ENCODE peak calls at places on chromosome 13, in four cellular contexts. J is IMR-90, B is neuronal stem cell, N is H9. C is an unnamed sample.

GRCh38 chr13:110509478-110509926 is 52.0 kb downstream of the RAB20 start:
- DNase-seq in J (peak; percentile 41), B (no peak), N (no peak), C (no peak)

GRCh38 chr13:48839171-48839570 is 136.5 kb upstream of the FNDC3A start:
- DNase-seq in J (no peak), B (no peak), N (no peak), C (no peak)

GRCh38 chr13:40666905-40667621 is 622 bp upstream of the FOXO1 start:
- DNase-seq in J (no peak), B (peak; percentile 69), N (no peak), C (peak; percentile 75)

GRCh38 chr13:40101708-40102359 is 446.4 kb downstream of the COG6 start:
- DNase-seq in J (no peak), B (no peak), N (no peak), C (no peak)

GRCh38 chr13:109400192-109400591 is 386.2 kb downstream of the IRS2 start:
- DNase-seq in J (no peak), B (no peak), N (peak; percentile 36), C (peak; percentile 25)

GRCh38 chr13:31334547-31334946 is 134.8 kb downstream of the B3GLCT start:
- DNase-seq in J (no peak), B (no peak), N (no peak), C (no peak)

GRCh38 chr13:96984061-96984508 is 10.2 kb downstream of the OXGR1 start:
- DNase-seq in J (no peak), B (no peak), N (peak; percentile 53), C (peak; percentile 90)

GRCh38 chr13:46166947-46167610 is 14.9 kb downstream of the LCP1 start:
- DNase-seq in J (no peak), B (no peak), N (no peak), C (no peak)

GRCh38 chr13:40352807-40353562 is 313.5 kb downstream of the FOXO1 start:
- DNase-seq in J (no peak), B (no peak), N (no peak), C (no peak)

GRCh38 chr13:40031031-40031430 is 375.6 kb downstream of the COG6 start:
- DNase-seq in J (peak; percentile 16), B (no peak), N (no peak), C (no peak)

GRCh38 chr13:77515785-77516184 is 19.7 kb upstream of the SCEL start:
- DNase-seq in J (no peak), B (no peak), N (no peak), C (no peak)

GRCh38 chr13:111948281-111948680 is 118.7 kb upstream of the SOX1 start:
- DNase-seq in J (no peak), B (no peak), N (no peak), C (no peak)

GRCh38 chr13:114144606-114145244 is 12.3 kb upstream of the RASA3 start:
- DNase-seq in J (no peak), B (no peak), N (no peak), C (no peak)

GRCh38 chr13:51881296-51881695 is 19.5 kb downstream of the CCDC70 start:
- DNase-seq in J (no peak), B (no peak), N (no peak), C (no peak)

GRCh38 chr13:30125422-30126073 is 181.8 kb downstream of the KATNAL1 start:
- DNase-seq in J (peak; percentile 94), B (no peak), N (no peak), C (no peak)

GRCh38 chr13:46372071-46372470 is 15.0 kb downstream of the RUBCNL start:
- DNase-seq in J (no peak), B (no peak), N (no peak), C (no peak)

GRCh38 chr13:25215253-25215575 is 43.1 kb upstream of the AMER2 start:
- DNase-seq in J (no peak), B (no peak), N (no peak), C (no peak)

GRCh38 chr13:50810998-50811397 is 32.5 kb downstream of the DLEU7 start:
- DNase-seq in J (no peak), B (no peak), N (no peak), C (no peak)

GRCh38 chr13:110942248-110942981 is 27.5 kb upstream of the ANKRD10 start:
- DNase-seq in J (peak; percentile 44), B (no peak), N (no peak), C (peak; percentile 32)

GRCh38 chr13:26497991-26498423 is 59.5 kb upstream of the WASF3 start:
- DNase-seq in J (peak; percentile 96), B (no peak), N (no peak), C (no peak)

GRCh38 chr13:49214917-49215376 is 5.2 kb upstream of the MLNR start:
- DNase-seq in J (peak; percentile 6), B (no peak), N (peak; percentile 76), C (no peak)

GRCh38 chr13:98796191-98796590 is 43.7 kb upstream of the SLC15A1 start:
- DNase-seq in J (no peak), B (no peak), N (no peak), C (no peak)

GRCh38 chr13:81929988-81930387 is 1589.1 kb upstream of the SPRY2 start:
- DNase-seq in J (no peak), B (peak; percentile 18), N (peak; percentile 25), C (no peak)

GRCh38 chr13:111115051-111115840 is at the start of gene ARHGEF7:
- DNase-seq in J (no peak), B (peak; percentile 43), N (no peak), C (peak; percentile 68)

GRCh38 chr13:46176756-46177155 is 5.2 kb downstream of the LCP1 start:
- DNase-seq in J (no peak), B (no peak), N (no peak), C (no peak)

GRCh38 chr13:39942901-39943273 is 287.4 kb downstream of the COG6 start:
- DNase-seq in J (peak; percentile 57), B (peak; percentile 64), N (peak; percentile 87), C (peak; percentile 91)

GRCh38 chr13:49560270-49561063 is 24.9 kb downstream of the RCBTB1 start:
- DNase-seq in J (peak; percentile 79), B (no peak), N (no peak), C (peak; percentile 66)

GRCh38 chr13:113982296-113982661 is 8.4 kb upstream of the C13orf46 start:
- DNase-seq in J (no peak), B (no peak), N (no peak), C (no peak)

GRCh38 chr13:46355906-46356305 is 31.1 kb downstream of the RUBCNL start:
- DNase-seq in J (no peak), B (no peak), N (no peak), C (no peak)

GRCh38 chr13:107348931-107349330 is 781.0 kb upstream of the ARGLU1 start:
- DNase-seq in J (peak; percentile 70), B (no peak), N (no peak), C (peak; percentile 60)

GRCh38 chr13:73849292-73849691 is 284.9 kb downstream of the KLF12 start:
- DNase-seq in J (peak; percentile 52), B (peak; percentile 9), N (peak; percentile 64), C (peak; percentile 43)

GRCh38 chr13:112771877-112772538 is 82.2 kb downstream of the ATP11A start:
- DNase-seq in J (no peak), B (no peak), N (no peak), C (no peak)

GRCh38 chr13:68107667-68108066 is 877.5 kb upstream of the PCDH9 start:
- DNase-seq in J (no peak), B (no peak), N (no peak), C (no peak)

GRCh38 chr13:98155475-98156111 is 12.7 kb downstream of the FARP1 start:
- DNase-seq in J (peak; percentile 91), B (no peak), N (no peak), C (no peak)

GRCh38 chr13:38669234-38669964 is 17.5 kb upstream of the FREM2 start:
- DNase-seq in J (no peak), B (no peak), N (no peak), C (no peak)

GRCh38 chr13:44317752-44318550 is 55.7 kb upstream of the SERP2 start:
- DNase-seq in J (peak; percentile 72), B (no peak), N (no peak), C (no peak)
- H3K27ac ChIP-seq in J (no peak overlapping the region), B (no peak overlapping the region), N (no peak overlapping the region), C (no peak overlapping the region)

GRCh38 chr13:28438067-28438466 is 56.9 kb downstream of the FLT1 start:
- DNase-seq in J (no peak), B (no peak), N (no peak), C (no peak)
- H2BK120ac ChIP-seq in J (no peak overlapping the region), B (no peak overlapping the region), N (no peak overlapping the region), C (no peak overlapping the region)

DNA sequence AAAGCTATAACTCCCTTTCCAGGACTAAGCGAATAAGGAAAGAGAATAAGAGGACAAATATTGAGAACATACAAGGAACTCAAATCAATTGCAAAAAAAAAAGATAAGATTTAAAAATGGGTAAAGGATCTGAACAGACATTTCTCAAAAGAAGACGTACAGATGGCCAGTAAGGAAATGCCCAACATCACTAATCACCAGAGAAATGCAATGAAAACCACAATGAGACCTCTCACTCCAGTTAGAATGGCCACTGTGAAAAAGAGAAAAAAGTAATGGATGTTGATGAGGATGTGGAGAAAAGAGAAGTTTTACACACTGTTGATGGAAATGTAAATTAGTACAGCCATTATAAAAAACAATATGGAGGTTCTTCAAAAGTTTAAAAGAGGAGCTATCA is 63.8 kb downstream of the VWA8 start:
- DNase-seq in J (peak; percentile 24), B (no peak), N (no peak), C (no peak)
- H3K9ac ChIP-seq in J (no peak overlapping the region), B (no peak overlapping the region), N (no peak overlapping the region), C (no peak overlapping the region)

GRCh38 chr13:32734511-32734910 is 148.3 kb downstream of the PDS5B start:
- DNase-seq in J (peak; percentile 88), B (no peak), N (no peak), C (no peak)

GRCh38 chr13:32728327-32728726 is 142.1 kb downstream of the PDS5B start:
- DNase-seq in J (no peak), B (peak; percentile 21), N (no peak), C (no peak)

GRCh38 chr13:32733685-32734084 is 147.4 kb downstream of the PDS5B start:
- DNase-seq in J (no peak), B (no peak), N (no peak), C (no peak)

GRCh38 chr13:32731074-32731473 is 144.8 kb downstream of the PDS5B start:
- DNase-seq in J (no peak), B (no peak), N (no peak), C (no peak)

GRCh38 chr13:32731576-32731975 is 145.3 kb downstream of the PDS5B start:
- DNase-seq in J (peak; percentile 57), B (no peak), N (no peak), C (no peak)
- H3K27ac ChIP-seq in J (no peak overlapping the region), B (no peak overlapping the region), N (no peak overlapping the region), C (no peak overlapping the region)

GRCh38 chr13:92572190-92572589 is 654.4 kb upstream of the GPC6 start:
- DNase-seq in J (no peak), B (no peak), N (no peak), C (no peak)
- H2BK120ac ChIP-seq in J (no peak overlapping the region), B (no peak overlapping the region), N (no peak overlapping the region), C (no peak overlapping the region)

DNA sequence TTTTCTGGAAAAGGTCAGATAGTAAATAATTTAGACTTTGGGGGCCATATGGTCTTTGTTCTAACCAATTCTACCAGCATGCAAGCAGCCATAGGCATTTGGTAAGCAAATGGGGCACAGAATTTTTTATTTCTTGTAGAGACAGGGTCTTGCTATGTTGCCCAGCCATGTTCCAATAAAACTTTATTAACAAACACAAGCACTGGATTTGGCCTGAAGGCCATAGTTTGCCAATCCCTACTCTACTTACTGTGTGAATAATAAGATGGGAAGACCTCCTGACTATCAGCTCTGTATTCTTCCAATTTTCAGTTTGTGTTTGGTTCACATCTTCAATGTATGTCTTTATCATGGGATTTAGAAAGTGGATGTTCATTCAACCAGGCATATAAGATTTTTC is 53.0 kb upstream of the SERP2 start:
- DNase-seq in J (no peak), B (no peak), N (no peak), C (no peak)
- H3K9ac ChIP-seq in J (no peak overlapping the region), B (no peak overlapping the region), N (no peak overlapping the region), C (no peak overlapping the region)

C was measured in trophoblast cell.